ENCODE peak calls at places on chromosomes 11 and 22, in five cellular contexts. A is H1, M is transverse colon, E is ovary, J is A549. I is an unnamed sample.

GRCh38 chr11:6667733-6668374 is 12.2 kb upstream of the DCHS1 start:
- DNase-seq in A (no peak), M (no peak), E (no peak), J (peak; percentile 21), I (no peak)

GRCh38 chr11:128201801-128202200 is 385.6 kb downstream of the ETS1 start:
- DNase-seq in A (no peak), M (no peak), E (no peak), J (no peak), I (no peak)

GRCh38 chr11:37926772-37927171 is 1328.7 kb upstream of the RAG2 start:
- DNase-seq in A (no peak), M (no peak), E (no peak), J (no peak), I (no peak)

GRCh38 chr11:30983810-30984441 is 385.6 kb downstream of the DCDC1 start:
- DNase-seq in A (no peak), M (no peak), E (no peak), J (no peak), I (no peak)

GRCh38 chr11:58127350-58127749 is 2.0 kb upstream of the OR9I1 start:
- DNase-seq in A (no peak), M (no peak), E (no peak), J (no peak), I (no peak)

GRCh38 chr11:102476812-102477211 is 24.2 kb upstream of the TMEM123 start:
- DNase-seq in A (no peak), M (peak; percentile 73), E (no peak), J (no peak), I (peak; percentile 79)

GRCh38 chr11:19713221-19714092 is 820 bp downstream of the NAV2 start:
- DNase-seq in A (peak; percentile 79), M (no peak), E (peak; percentile 41), J (no peak), I (no peak)

GRCh38 chr22:46436595-46437163 is 100.7 kb downstream of the CELSR1 start:
- DNase-seq in A (no peak), M (no peak), E (no peak), J (no peak), I (no peak)

GRCh38 chr11:126628790-126629621 is 273.5 kb downstream of the ST3GAL4 start:
- DNase-seq in A (no peak), M (no peak), E (no peak), J (no peak), I (no peak)

GRCh38 chr22:20740222-20740951 is 33.5 kb upstream of the SERPIND1 start:
- DNase-seq in A (no peak), M (no peak), E (no peak), J (no peak), I (no peak)

GRCh38 chr11:62983536-62984199 is 1.1 kb downstream of the SLC22A6 start:
- DNase-seq in A (no peak), M (no peak), E (no peak), J (no peak), I (no peak)

GRCh38 chr11:75453916-75454655 is 21.1 kb upstream of the KLHL35 start:
- DNase-seq in A (no peak), M (no peak), E (no peak), J (no peak), I (no peak)

GRCh38 chr11:128291835-128292234 is 295.5 kb downstream of the ETS1 start:
- DNase-seq in A (no peak), M (peak; percentile 65), E (no peak), J (no peak), I (no peak)

DNA sequence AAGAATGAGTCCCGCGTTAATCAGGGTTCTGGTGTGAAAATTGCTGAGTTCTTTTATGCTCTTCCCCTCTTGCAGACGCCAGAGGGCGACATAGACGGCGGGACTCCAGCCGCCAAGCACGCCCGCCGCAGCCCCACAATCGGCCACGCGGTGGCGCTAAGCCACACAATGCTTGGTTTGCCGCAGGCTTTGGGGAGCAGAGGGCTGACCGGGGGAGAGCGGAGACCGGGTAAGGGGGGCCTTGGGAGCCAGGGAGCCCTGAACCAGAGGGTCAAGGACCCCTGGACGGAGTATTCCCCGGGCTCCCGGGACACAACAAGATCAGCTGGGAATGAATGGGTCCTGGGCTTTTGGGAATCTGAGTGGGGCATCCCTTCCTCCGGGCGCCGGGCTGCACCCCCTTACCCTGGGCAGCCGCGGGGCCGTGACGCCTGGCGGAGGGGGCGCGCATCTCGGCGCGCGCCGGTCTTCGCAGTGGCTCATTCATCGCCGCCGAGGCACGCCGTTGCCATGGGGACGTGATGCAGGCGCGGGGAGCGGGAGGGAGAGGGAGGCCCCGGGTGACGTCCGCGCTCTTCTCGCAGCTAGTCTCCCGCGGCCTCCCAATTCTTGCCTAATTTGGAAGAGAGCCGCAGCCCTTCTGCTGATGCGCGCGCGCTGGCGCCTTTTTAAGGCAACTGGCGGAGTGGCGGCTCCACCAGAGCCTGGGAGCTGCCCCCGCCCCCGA is 12.2 kb upstream of the NPAS4 start:
- DNase-seq in A (peak; percentile 100), M (peak; percentile 90), E (peak; percentile 96), J (peak; percentile 87), I (peak; percentile 96)
- TF ChIP-seq EP300 in A (no peak), M (peak; percentile 47), E (peak; percentile 35), J (no peak), I (peak; percentile 36)

DNA sequence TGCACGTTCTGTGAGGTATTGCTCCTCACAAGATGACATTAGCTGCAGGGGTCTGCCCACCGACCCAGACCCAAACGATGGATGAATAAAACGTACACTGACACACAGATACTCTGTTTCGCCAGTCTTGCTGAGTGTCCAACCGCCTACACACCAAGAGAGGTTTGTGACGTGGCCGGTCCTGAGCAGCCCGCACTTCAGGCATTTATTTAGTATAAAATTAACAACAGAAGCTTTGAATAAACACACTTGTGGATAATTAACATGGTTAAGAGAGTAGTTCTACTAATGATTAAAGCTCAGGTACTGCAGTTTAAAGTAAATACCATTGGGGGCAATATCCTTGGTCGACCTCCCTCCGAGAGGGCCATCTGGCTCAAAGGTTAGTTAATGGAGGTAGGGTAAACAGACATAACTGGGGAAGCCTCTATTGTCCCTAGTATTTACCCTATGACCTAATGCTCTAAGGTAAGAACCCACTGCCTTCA is 75.7 kb downstream of the CCDC83 start:
- DNase-seq in A (no peak), M (no peak), E (no peak), J (no peak), I (no peak)
- TF ChIP-seq EP300 in A (no peak), M (no peak), E (no peak), J (no peak), I (no peak)

GRCh38 chr11:66282468-66283455 is 4.8 kb downstream of the CNIH2 start:
- DNase-seq in A (peak; percentile 100), M (peak; percentile 99), E (peak; percentile 99), J (peak; percentile 96), I (peak; percentile 99)
- TF ChIP-seq EP300 in A (no peak), M (no peak), E (no peak), J (no peak), I (no peak)

DNA sequence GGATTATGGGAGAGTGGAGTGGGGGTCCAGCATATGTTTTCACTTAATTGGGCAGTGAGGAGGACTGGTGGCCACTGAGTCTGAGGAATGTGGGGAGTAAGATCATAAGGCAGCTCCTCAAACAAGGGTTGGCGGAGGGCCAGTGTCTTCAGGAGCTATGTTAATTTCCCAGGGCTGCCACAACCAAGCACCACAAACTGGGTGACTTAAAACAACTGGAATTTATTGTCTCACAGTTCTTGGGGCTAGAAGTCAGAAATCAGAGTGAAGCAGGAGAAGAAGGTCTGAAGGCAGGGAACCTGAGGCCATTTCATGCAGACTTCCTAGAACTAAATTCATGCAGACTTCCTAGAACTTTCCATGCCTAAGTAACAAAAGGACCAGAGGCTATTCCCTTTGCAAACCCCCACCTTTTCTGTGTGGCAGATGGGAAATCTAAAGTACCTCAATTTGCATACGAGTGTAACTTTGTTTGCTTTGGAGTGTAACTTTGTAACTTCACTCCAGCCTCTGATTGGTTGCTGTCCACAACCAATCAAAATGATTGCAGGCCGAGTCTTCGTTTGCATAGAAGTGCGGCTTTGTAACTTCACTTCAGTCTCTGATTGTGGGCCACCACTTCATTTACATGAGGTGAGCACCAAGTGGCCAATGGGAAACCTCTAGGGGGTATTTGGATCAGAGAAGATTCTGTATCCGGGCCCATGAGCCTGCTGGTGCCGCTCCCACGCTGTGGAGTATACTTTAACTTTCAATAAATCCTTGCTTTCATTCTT is 50.5 kb upstream of the ZBED5 start:
- DNase-seq in A (no peak), M (no peak), E (no peak), J (peak; percentile 35), I (no peak)
- TF ChIP-seq EP300 in A (no peak), M (no peak), E (no peak), J (no peak), I (no peak)

GRCh38 chr11:2929880-2930704 is 872 bp upstream of the PHLDA2 start:
- DNase-seq in A (peak; percentile 73), M (peak; percentile 79), E (peak; percentile 53), J (peak; percentile 75), I (no peak)
- TF ChIP-seq EP300 in A (no peak), M (no peak), E (no peak), J (no peak), I (no peak)

GRCh38 chr11:103923473-103923931 is 112.9 kb upstream of the DDI1 start:
- DNase-seq in A (no peak), M (no peak), E (no peak), J (peak; percentile 69), I (no peak)
- TF ChIP-seq EP300 in A (no peak), M (no peak), E (no peak), J (peak; percentile 39), I (no peak)